ENCODE peak calls at places on chromosomes 5 and 9, in six cellular contexts. A is HFFc6; D is stimulated activated CD4-positive, alpha-beta T cell treated with anti-CD3 and anti-CD28 coated beads, Interleukin-1b, Interleukin-23, amount 100 ng/mL, for 4 hours; N is renal cortical epithelial cell; O is fibroblast of lung; C is activated T-cell treated with anti-CD3 and anti-CD28 coated beads for 1 hour. B is an unnamed sample.

GRCh38 chr9:34573599-34574325 is 15.8 kb downstream of the CNTFR start:
- DNase-seq in A (no peak), D (no peak), N (no peak), O (no peak), C (no peak), B (no peak)

GRCh38 chr9:9764821-9765220 is 848.0 kb downstream of the PTPRD start:
- DNase-seq in A (no peak), D (no peak), N (no peak), O (no peak), C (no peak), B (no peak)

GRCh38 chr5:124654418-124654817 is 92.0 kb downstream of the ZNF608 start:
- DNase-seq in A (no peak), D (no peak), N (no peak), O (no peak), C (no peak), B (no peak)

GRCh38 chr5:67620386-67621039 is 423.9 kb upstream of the CD180 start:
- DNase-seq in A (no peak), D (no peak), N (no peak), O (no peak), C (no peak), B (no peak)

GRCh38 chr5:28750236-28750635 is 1711.8 kb upstream of the CDH9 start:
- DNase-seq in A (no peak), D (no peak), N (no peak), O (no peak), C (no peak), B (no peak)

GRCh38 chr9:3569529-3569928 is 43.7 kb upstream of the RFX3 start:
- DNase-seq in A (no peak), D (no peak), N (no peak), O (no peak), C (no peak), B (no peak)

GRCh38 chr9:87324613-87325194 is 173.0 kb upstream of the DAPK1 start:
- DNase-seq in A (peak), D (no peak), N (peak), O (peak), C (no peak), B (peak)

GRCh38 chr9:1008256-1008655 is 31.8 kb downstream of the DMRT3 start:
- DNase-seq in A (no peak), D (no peak), N (no peak), O (peak), C (no peak), B (no peak)

GRCh38 chr5:91283899-91284298 is 99.2 kb downstream of the ARRDC3 start:
- DNase-seq in A (peak), D (no peak), N (peak), O (peak), C (no peak), B (peak)

GRCh38 chr9:13181652-13182051 is 97.8 kb downstream of the MPDZ start:
- DNase-seq in A (peak), D (no peak), N (peak), O (peak), C (no peak), B (no peak)

GRCh38 chr9:86637515-86637914 is 283.3 kb upstream of the TUT7 start:
- DNase-seq in A (peak), D (no peak), N (no peak), O (peak), C (no peak), B (no peak)

GRCh38 chr9:100730126-100730525 is 152.2 kb downstream of the CAVIN4 start:
- DNase-seq in A (no peak), D (no peak), N (no peak), O (no peak), C (no peak), B (no peak)

GRCh38 chr9:136665704-136666363 is 3.1 kb downstream of the EGFL7 start:
- DNase-seq in A (no peak), D (no peak), N (no peak), O (no peak), C (no peak), B (no peak)

GRCh38 chr5:124935060-124935459 is 188.6 kb upstream of the ZNF608 start:
- DNase-seq in A (no peak), D (no peak), N (no peak), O (no peak), C (no peak), B (no peak)

GRCh38 chr5:61339764-61340163 is 7.7 kb downstream of the ZSWIM6 start:
- DNase-seq in A (no peak), D (no peak), N (no peak), O (no peak), C (no peak), B (no peak)